ENCODE peak calls at places on chromosomes 4 and X, in nine cellular contexts. One of them, this sample, is unnamed.

GRCh38 chr4:73434311-73434710 is 1.7 kb upstream of the AFP start:
- DNase-seq in dermis blood vessel endothelial cell: peak; percentile 22
- DNase-seq in BJ: no peak
- DNase-seq in memory B cell: no peak
- DNase-seq in T-cell: no peak
- DNase-seq in stimulated activated CD8-positive, alpha-beta memory T cell treated with anti-CD3 and anti-CD28 coated beads, Interleukin-4, amount 100 ng/mL, for 1 hour: no peak
- DNase-seq in Daoy: no peak
- DNase-seq in cardiac muscle cell: peak; percentile 21
- DNase-seq in kidney tubule cell: peak; percentile 41
- DNase-seq in this sample: no peak

GRCh38 chr4:127656047-127656680 is 23.4 kb downstream of the INTU start:
- DNase-seq in dermis blood vessel endothelial cell: no peak
- DNase-seq in BJ: no peak
- DNase-seq in memory B cell: no peak
- DNase-seq in T-cell: no peak
- DNase-seq in stimulated activated CD8-positive, alpha-beta memory T cell treated with anti-CD3 and anti-CD28 coated beads, Interleukin-4, amount 100 ng/mL, for 1 hour: no peak
- DNase-seq in Daoy: no peak
- DNase-seq in cardiac muscle cell: no peak
- DNase-seq in kidney tubule cell: no peak
- DNase-seq in this sample: no peak

GRCh38 chrX:55342533-55343501 is 78.1 kb upstream of the PAGE3 start:
- DNase-seq in dermis blood vessel endothelial cell: peak; percentile 55
- DNase-seq in BJ: no peak
- DNase-seq in memory B cell: peak; percentile 12
- DNase-seq in T-cell: peak; percentile 13
- DNase-seq in stimulated activated CD8-positive, alpha-beta memory T cell treated with anti-CD3 and anti-CD28 coated beads, Interleukin-4, amount 100 ng/mL, for 1 hour: no peak
- DNase-seq in Daoy: peak; percentile 7
- DNase-seq in cardiac muscle cell: no peak
- DNase-seq in kidney tubule cell: peak; percentile 42
- DNase-seq in this sample: no peak

GRCh38 chrX:71053217-71053621 is 14.9 kb downstream of the SNX12 start:
- DNase-seq in dermis blood vessel endothelial cell: peak; percentile 78
- DNase-seq in BJ: no peak
- DNase-seq in memory B cell: no peak
- DNase-seq in T-cell: no peak
- DNase-seq in stimulated activated CD8-positive, alpha-beta memory T cell treated with anti-CD3 and anti-CD28 coated beads, Interleukin-4, amount 100 ng/mL, for 1 hour: no peak
- DNase-seq in Daoy: no peak
- DNase-seq in cardiac muscle cell: peak; percentile 75
- DNase-seq in kidney tubule cell: no peak
- DNase-seq in this sample: no peak

GRCh38 chr4:145511913-145512522 is 30.4 kb downstream of the SMAD1 start:
- DNase-seq in dermis blood vessel endothelial cell: peak; percentile 63
- DNase-seq in BJ: no peak
- DNase-seq in memory B cell: no peak
- DNase-seq in T-cell: no peak
- DNase-seq in stimulated activated CD8-positive, alpha-beta memory T cell treated with anti-CD3 and anti-CD28 coated beads, Interleukin-4, amount 100 ng/mL, for 1 hour: no peak
- DNase-seq in Daoy: no peak
- DNase-seq in cardiac muscle cell: no peak
- DNase-seq in kidney tubule cell: peak; percentile 26
- DNase-seq in this sample: no peak

GRCh38 chr4:119726505-119726904 is 97.9 kb upstream of the PDE5A start:
- DNase-seq in dermis blood vessel endothelial cell: no peak
- DNase-seq in BJ: no peak
- DNase-seq in memory B cell: no peak
- DNase-seq in T-cell: no peak
- DNase-seq in stimulated activated CD8-positive, alpha-beta memory T cell treated with anti-CD3 and anti-CD28 coated beads, Interleukin-4, amount 100 ng/mL, for 1 hour: no peak
- DNase-seq in Daoy: no peak
- DNase-seq in cardiac muscle cell: no peak
- DNase-seq in kidney tubule cell: no peak
- DNase-seq in this sample: no peak

GRCh38 chr4:171846232-171846631 is 33.0 kb downstream of the GALNTL6 start:
- DNase-seq in dermis blood vessel endothelial cell: peak; percentile 1
- DNase-seq in BJ: no peak
- DNase-seq in memory B cell: peak; percentile 8
- DNase-seq in T-cell: no peak
- DNase-seq in stimulated activated CD8-positive, alpha-beta memory T cell treated with anti-CD3 and anti-CD28 coated beads, Interleukin-4, amount 100 ng/mL, for 1 hour: no peak
- DNase-seq in Daoy: no peak
- DNase-seq in cardiac muscle cell: peak; percentile 74
- DNase-seq in kidney tubule cell: peak; percentile 61
- DNase-seq in this sample: no peak

GRCh38 chr4:142656178-142656577 is 189.9 kb downstream of the INPP4B start:
- DNase-seq in dermis blood vessel endothelial cell: peak; percentile 13
- DNase-seq in BJ: no peak
- DNase-seq in memory B cell: no peak
- DNase-seq in T-cell: peak; percentile 12
- DNase-seq in stimulated activated CD8-positive, alpha-beta memory T cell treated with anti-CD3 and anti-CD28 coated beads, Interleukin-4, amount 100 ng/mL, for 1 hour: no peak
- DNase-seq in Daoy: no peak
- DNase-seq in cardiac muscle cell: peak; percentile 6
- DNase-seq in kidney tubule cell: no peak
- DNase-seq in this sample: no peak

GRCh38 chr4:25835384-25835783 is 27.4 kb downstream of the SEL1L3 start:
- DNase-seq in dermis blood vessel endothelial cell: no peak
- DNase-seq in BJ: no peak
- DNase-seq in memory B cell: no peak
- DNase-seq in T-cell: no peak
- DNase-seq in stimulated activated CD8-positive, alpha-beta memory T cell treated with anti-CD3 and anti-CD28 coated beads, Interleukin-4, amount 100 ng/mL, for 1 hour: no peak
- DNase-seq in Daoy: no peak
- DNase-seq in cardiac muscle cell: no peak
- DNase-seq in kidney tubule cell: no peak
- DNase-seq in this sample: no peak

GRCh38 chrX:13266641-13267420 is 53.0 kb downstream of the ATXN3L start:
- DNase-seq in dermis blood vessel endothelial cell: no peak
- DNase-seq in BJ: no peak
- DNase-seq in memory B cell: no peak
- DNase-seq in T-cell: no peak
- DNase-seq in stimulated activated CD8-positive, alpha-beta memory T cell treated with anti-CD3 and anti-CD28 coated beads, Interleukin-4, amount 100 ng/mL, for 1 hour: no peak
- DNase-seq in Daoy: no peak
- DNase-seq in cardiac muscle cell: no peak
- DNase-seq in kidney tubule cell: peak; percentile 11
- DNase-seq in this sample: no peak

GRCh38 chr4:144504853-144505252 is 141.1 kb upstream of the HHIP start:
- DNase-seq in dermis blood vessel endothelial cell: no peak
- DNase-seq in BJ: no peak
- DNase-seq in memory B cell: no peak
- DNase-seq in T-cell: no peak
- DNase-seq in stimulated activated CD8-positive, alpha-beta memory T cell treated with anti-CD3 and anti-CD28 coated beads, Interleukin-4, amount 100 ng/mL, for 1 hour: no peak
- DNase-seq in Daoy: no peak
- DNase-seq in cardiac muscle cell: no peak
- DNase-seq in kidney tubule cell: no peak
- DNase-seq in this sample: no peak

GRCh38 chr4:20248155-20248558 is 3.5 kb upstream of the SLIT2 start:
- DNase-seq in dermis blood vessel endothelial cell: peak; percentile 63
- DNase-seq in BJ: peak; percentile 40
- DNase-seq in memory B cell: no peak
- DNase-seq in T-cell: no peak
- DNase-seq in stimulated activated CD8-positive, alpha-beta memory T cell treated with anti-CD3 and anti-CD28 coated beads, Interleukin-4, amount 100 ng/mL, for 1 hour: no peak
- DNase-seq in Daoy: peak; percentile 16
- DNase-seq in cardiac muscle cell: peak; percentile 74
- DNase-seq in kidney tubule cell: peak; percentile 66
- DNase-seq in this sample: no peak

GRCh38 chr4:117514779-117515178 is 429.4 kb upstream of the TRAM1L1 start:
- DNase-seq in dermis blood vessel endothelial cell: no peak
- DNase-seq in BJ: no peak
- DNase-seq in memory B cell: no peak
- DNase-seq in T-cell: no peak
- DNase-seq in stimulated activated CD8-positive, alpha-beta memory T cell treated with anti-CD3 and anti-CD28 coated beads, Interleukin-4, amount 100 ng/mL, for 1 hour: no peak
- DNase-seq in Daoy: no peak
- DNase-seq in cardiac muscle cell: no peak
- DNase-seq in kidney tubule cell: no peak
- DNase-seq in this sample: no peak

GRCh38 chrX:130716822-130717405 is 186.1 kb downstream of the ENOX2 start:
- DNase-seq in dermis blood vessel endothelial cell: no peak
- DNase-seq in BJ: no peak
- DNase-seq in memory B cell: no peak
- DNase-seq in T-cell: no peak
- DNase-seq in stimulated activated CD8-positive, alpha-beta memory T cell treated with anti-CD3 and anti-CD28 coated beads, Interleukin-4, amount 100 ng/mL, for 1 hour: no peak
- DNase-seq in Daoy: no peak
- DNase-seq in cardiac muscle cell: no peak
- DNase-seq in kidney tubule cell: peak; percentile 54
- DNase-seq in this sample: no peak

GRCh38 chrX:57933321-57933720 is 23.1 kb upstream of the ZXDA start:
- DNase-seq in dermis blood vessel endothelial cell: no peak
- DNase-seq in BJ: no peak
- DNase-seq in memory B cell: no peak
- DNase-seq in T-cell: no peak
- DNase-seq in stimulated activated CD8-positive, alpha-beta memory T cell treated with anti-CD3 and anti-CD28 coated beads, Interleukin-4, amount 100 ng/mL, for 1 hour: no peak
- DNase-seq in Daoy: no peak
- DNase-seq in cardiac muscle cell: no peak
- DNase-seq in kidney tubule cell: no peak
- DNase-seq in this sample: no peak

GRCh38 chr4:169040559-169041261 is 30.7 kb upstream of the CBR4 start:
- DNase-seq in dermis blood vessel endothelial cell: no peak
- DNase-seq in BJ: no peak
- DNase-seq in memory B cell: no peak
- DNase-seq in T-cell: no peak
- DNase-seq in stimulated activated CD8-positive, alpha-beta memory T cell treated with anti-CD3 and anti-CD28 coated beads, Interleukin-4, amount 100 ng/mL, for 1 hour: no peak
- DNase-seq in Daoy: no peak
- DNase-seq in cardiac muscle cell: no peak
- DNase-seq in kidney tubule cell: no peak
- DNase-seq in this sample: no peak

GRCh38 chrX:110316351-110317078 is 1.4 kb downstream of the AMMECR1 start:
- DNase-seq in dermis blood vessel endothelial cell: peak; percentile 34
- DNase-seq in BJ: no peak
- DNase-seq in memory B cell: no peak
- DNase-seq in T-cell: no peak
- DNase-seq in stimulated activated CD8-positive, alpha-beta memory T cell treated with anti-CD3 and anti-CD28 coated beads, Interleukin-4, amount 100 ng/mL, for 1 hour: no peak
- DNase-seq in Daoy: peak; percentile 2
- DNase-seq in cardiac muscle cell: peak; percentile 50
- DNase-seq in kidney tubule cell: no peak
- DNase-seq in this sample: no peak

GRCh38 chrX:74246524-74246923 is 57.5 kb upstream of the ZCCHC13 start:
- DNase-seq in dermis blood vessel endothelial cell: no peak
- DNase-seq in BJ: no peak
- DNase-seq in memory B cell: no peak
- DNase-seq in T-cell: no peak
- DNase-seq in stimulated activated CD8-positive, alpha-beta memory T cell treated with anti-CD3 and anti-CD28 coated beads, Interleukin-4, amount 100 ng/mL, for 1 hour: no peak
- DNase-seq in Daoy: no peak
- DNase-seq in cardiac muscle cell: no peak
- DNase-seq in kidney tubule cell: no peak
- DNase-seq in this sample: no peak

GRCh38 chr4:105186701-105187158 is 40.1 kb downstream of the TET2 start:
- DNase-seq in dermis blood vessel endothelial cell: peak; percentile 59
- DNase-seq in BJ: no peak
- DNase-seq in memory B cell: no peak
- DNase-seq in T-cell: no peak
- DNase-seq in stimulated activated CD8-positive, alpha-beta memory T cell treated with anti-CD3 and anti-CD28 coated beads, Interleukin-4, amount 100 ng/mL, for 1 hour: no peak
- DNase-seq in Daoy: peak; percentile 64
- DNase-seq in cardiac muscle cell: no peak
- DNase-seq in kidney tubule cell: peak; percentile 79
- DNase-seq in this sample: no peak

GRCh38 chr4:9875516-9875915 is 94.1 kb downstream of the DRD5 start:
- DNase-seq in dermis blood vessel endothelial cell: no peak
- DNase-seq in BJ: no peak
- DNase-seq in memory B cell: no peak
- DNase-seq in T-cell: no peak
- DNase-seq in stimulated activated CD8-positive, alpha-beta memory T cell treated with anti-CD3 and anti-CD28 coated beads, Interleukin-4, amount 100 ng/mL, for 1 hour: no peak
- DNase-seq in Daoy: no peak
- DNase-seq in cardiac muscle cell: no peak
- DNase-seq in kidney tubule cell: no peak
- DNase-seq in this sample: no peak

GRCh38 chrX:11119295-11119943 is 8.3 kb downstream of the HCCS start:
- DNase-seq in dermis blood vessel endothelial cell: no peak
- DNase-seq in BJ: no peak
- DNase-seq in memory B cell: no peak
- DNase-seq in T-cell: no peak
- DNase-seq in stimulated activated CD8-positive, alpha-beta memory T cell treated with anti-CD3 and anti-CD28 coated beads, Interleukin-4, amount 100 ng/mL, for 1 hour: no peak
- DNase-seq in Daoy: no peak
- DNase-seq in cardiac muscle cell: no peak
- DNase-seq in kidney tubule cell: no peak
- DNase-seq in this sample: no peak

GRCh38 chrX:19577181-19577810 is 62.0 kb upstream of the MAP3K15 start:
- DNase-seq in dermis blood vessel endothelial cell: no peak
- DNase-seq in BJ: no peak
- DNase-seq in memory B cell: no peak
- DNase-seq in T-cell: no peak
- DNase-seq in stimulated activated CD8-positive, alpha-beta memory T cell treated with anti-CD3 and anti-CD28 coated beads, Interleukin-4, amount 100 ng/mL, for 1 hour: no peak
- DNase-seq in Daoy: no peak
- DNase-seq in cardiac muscle cell: no peak
- DNase-seq in kidney tubule cell: no peak
- DNase-seq in this sample: no peak

GRCh38 chrX:77962068-77962902 is 7.2 kb downstream of the PGAM4 start:
- DNase-seq in dermis blood vessel endothelial cell: peak; percentile 27
- DNase-seq in BJ: no peak
- DNase-seq in memory B cell: no peak
- DNase-seq in T-cell: peak; percentile 6
- DNase-seq in stimulated activated CD8-positive, alpha-beta memory T cell treated with anti-CD3 and anti-CD28 coated beads, Interleukin-4, amount 100 ng/mL, for 1 hour: no peak
- DNase-seq in Daoy: peak; percentile 1
- DNase-seq in cardiac muscle cell: no peak
- DNase-seq in kidney tubule cell: no peak
- DNase-seq in this sample: no peak

GRCh38 chr4:12041828-12042227 is 613.1 kb upstream of the HS3ST1 start:
- DNase-seq in dermis blood vessel endothelial cell: no peak
- DNase-seq in BJ: no peak
- DNase-seq in memory B cell: no peak
- DNase-seq in T-cell: no peak
- DNase-seq in stimulated activated CD8-positive, alpha-beta memory T cell treated with anti-CD3 and anti-CD28 coated beads, Interleukin-4, amount 100 ng/mL, for 1 hour: no peak
- DNase-seq in Daoy: no peak
- DNase-seq in cardiac muscle cell: peak; percentile 34
- DNase-seq in kidney tubule cell: no peak
- DNase-seq in this sample: no peak

GRCh38 chrX:139692506-139692849 is 15.5 kb downstream of the MCF2 start:
- DNase-seq in dermis blood vessel endothelial cell: no peak
- DNase-seq in BJ: no peak
- DNase-seq in memory B cell: no peak
- DNase-seq in T-cell: no peak
- DNase-seq in stimulated activated CD8-positive, alpha-beta memory T cell treated with anti-CD3 and anti-CD28 coated beads, Interleukin-4, amount 100 ng/mL, for 1 hour: no peak
- DNase-seq in Daoy: peak; percentile 2
- DNase-seq in cardiac muscle cell: no peak
- DNase-seq in kidney tubule cell: peak; percentile 4
- DNase-seq in this sample: no peak

GRCh38 chr4:95118507-95118906 is 360.8 kb downstream of the BMPR1B start:
- DNase-seq in dermis blood vessel endothelial cell: no peak
- DNase-seq in BJ: no peak
- DNase-seq in memory B cell: no peak
- DNase-seq in T-cell: no peak
- DNase-seq in stimulated activated CD8-positive, alpha-beta memory T cell treated with anti-CD3 and anti-CD28 coated beads, Interleukin-4, amount 100 ng/mL, for 1 hour: no peak
- DNase-seq in Daoy: no peak
- DNase-seq in cardiac muscle cell: no peak
- DNase-seq in kidney tubule cell: no peak
- DNase-seq in this sample: no peak

GRCh38 chr4:120877021-120877420 is 45.5 kb downstream of the PRDM5 start:
- DNase-seq in dermis blood vessel endothelial cell: no peak
- DNase-seq in BJ: no peak
- DNase-seq in memory B cell: no peak
- DNase-seq in T-cell: no peak
- DNase-seq in stimulated activated CD8-positive, alpha-beta memory T cell treated with anti-CD3 and anti-CD28 coated beads, Interleukin-4, amount 100 ng/mL, for 1 hour: no peak
- DNase-seq in Daoy: no peak
- DNase-seq in cardiac muscle cell: no peak
- DNase-seq in kidney tubule cell: no peak
- DNase-seq in this sample: no peak

GRCh38 chrX:115311139-115311538 is 21.6 kb downstream of the LUZP4 start:
- DNase-seq in dermis blood vessel endothelial cell: no peak
- DNase-seq in BJ: no peak
- DNase-seq in memory B cell: no peak
- DNase-seq in T-cell: no peak
- DNase-seq in stimulated activated CD8-positive, alpha-beta memory T cell treated with anti-CD3 and anti-CD28 coated beads, Interleukin-4, amount 100 ng/mL, for 1 hour: no peak
- DNase-seq in Daoy: no peak
- DNase-seq in cardiac muscle cell: no peak
- DNase-seq in kidney tubule cell: no peak
- DNase-seq in this sample: no peak

This sample was measured in aorta.